ENCODE peak calls at places on chromosomes 13 and 19, in four cellular contexts. Y is BE2C, Q is psoas muscle, P is cardiac muscle cell. J is an unnamed sample.

GRCh38 chr19:39778763-39779162 is at the start of gene LEUTX:
- DNase-seq in P (no peak), Y (no peak), Q (no peak), J (no peak)

GRCh38 chr13:103188688-103189326 is 122.6 kb upstream of the SLC10A2 start:
- DNase-seq in P (peak), Q (no peak), Y (no peak), J (no peak)

GRCh38 chr13:99973163-99973785 is 1.7 kb upstream of the ZIC5 start:
- DNase-seq in Y (no peak), Q (no peak), P (peak), J (no peak)

GRCh38 chr19:31070126-31070525 is 279.1 kb downstream of the TSHZ3 start:
- DNase-seq in P (no peak), Q (no peak), Y (no peak), J (no peak)

GRCh38 chr13:52450012-52450792 is at the start of gene VPS36:
- DNase-seq in Y (peak), P (peak), Q (peak), J (peak)

GRCh38 chr13:20796791-20797513 is 23.2 kb upstream of the EEF1AKMT1 start:
- DNase-seq in Y (no peak), Q (no peak), P (no peak), J (no peak)

GRCh38 chr19:47469719-47470118 is 2.0 kb downstream of the SLC8A2 start:
- DNase-seq in Y (no peak), Q (no peak), P (no peak), J (no peak)

GRCh38 chr19:1684573-1684912 is 32.1 kb upstream of the TCF3 start:
- DNase-seq in Q (no peak), P (no peak), Y (no peak), J (no peak)

GRCh38 chr13:110390572-110390971 is 83.5 kb downstream of the COL4A2 start:
- DNase-seq in Y (no peak), Q (no peak), P (no peak), J (no peak)

GRCh38 chr13:102326381-102327118 is 75.3 kb downstream of the FGF14 start:
- DNase-seq in P (no peak), Q (no peak), Y (no peak), J (no peak)

GRCh38 chr19:6061420-6062130 is 48.7 kb downstream of the RFX2 start:
- DNase-seq in Q (peak), Y (no peak), P (no peak), J (no peak)

GRCh38 chr19:56108447-56109195 is 12.5 kb downstream of the ZNF787 start:
- DNase-seq in P (no peak), Q (peak), Y (no peak), J (no peak)

GRCh38 chr13:34654203-34654602 is 287.9 kb upstream of the NBEA start:
- DNase-seq in Y (no peak), P (no peak), Q (no peak), J (no peak)

GRCh38 chr13:73248154-73248553 is 189.3 kb downstream of the KLF5 start:
- DNase-seq in P (no peak), Q (no peak), Y (no peak), J (no peak)

GRCh38 chr13:73251866-73252265 is 193.1 kb downstream of the KLF5 start:
- DNase-seq in P (no peak), Y (no peak), Q (no peak), J (no peak)

GRCh38 chr13:73250061-73250460 is 191.3 kb downstream of the KLF5 start:
- DNase-seq in P (no peak), Y (no peak), Q (no peak), J (no peak)

GRCh38 chr13:73245271-73245670 is 186.5 kb downstream of the KLF5 start:
- DNase-seq in Q (no peak), Y (no peak), P (no peak), J (no peak)

DNA sequence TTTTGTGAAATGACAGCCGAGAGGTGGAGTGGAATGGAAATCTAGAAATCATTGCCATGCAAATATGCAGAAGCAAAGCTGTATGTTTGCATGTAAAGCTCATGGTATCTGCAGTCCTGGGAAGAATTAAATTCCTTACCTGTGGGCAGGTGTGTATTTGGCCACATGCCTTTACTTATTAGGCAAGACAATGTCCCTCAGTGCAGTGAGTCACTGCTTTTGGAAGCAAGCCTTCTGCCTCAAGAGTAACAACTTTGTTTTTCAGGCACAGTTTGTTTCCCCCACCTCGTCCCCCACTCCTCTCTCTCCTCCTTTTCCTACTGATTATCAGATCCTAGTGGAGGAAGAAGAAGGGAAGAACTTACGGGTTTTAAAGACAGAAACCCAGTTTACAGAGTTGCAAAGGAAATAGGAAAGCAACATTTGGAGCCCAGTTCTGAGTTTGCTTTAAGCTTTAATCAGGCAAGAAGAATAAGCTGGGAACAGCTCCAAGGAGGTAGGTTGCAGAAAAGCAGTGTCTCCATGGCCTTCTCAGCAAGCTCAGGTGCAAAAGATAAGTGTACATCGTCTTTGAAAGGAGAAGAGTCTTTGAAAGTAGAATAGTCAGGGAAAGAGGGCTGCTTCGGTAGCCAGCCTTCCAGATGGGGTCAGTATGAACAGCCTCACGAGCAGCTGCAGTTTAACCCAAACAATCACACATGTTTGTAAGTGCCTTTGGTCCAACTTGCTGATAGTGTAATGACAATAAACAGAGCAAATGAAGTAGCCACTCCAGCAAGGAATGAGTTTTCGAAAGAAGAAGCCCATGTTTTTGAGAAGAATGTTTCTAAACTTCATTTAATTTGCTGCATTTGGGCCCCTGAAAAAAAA is 190.1 kb downstream of the KLF5 start:
- DNase-seq in Q (no peak), Y (no peak), P (peak), J (no peak)
- TF ChIP-seq CTCF in Q (no peak), Y (no peak), P (no peak), J (no peak)

GRCh38 chr13:23889598-23890224 is 511 bp upstream of the MIPEP start:
- DNase-seq in Q (no peak), P (peak), Y (no peak), J (no peak)
- TF ChIP-seq CTCF in Q (no peak), P (no peak), Y (no peak), J (no peak)

DNA sequence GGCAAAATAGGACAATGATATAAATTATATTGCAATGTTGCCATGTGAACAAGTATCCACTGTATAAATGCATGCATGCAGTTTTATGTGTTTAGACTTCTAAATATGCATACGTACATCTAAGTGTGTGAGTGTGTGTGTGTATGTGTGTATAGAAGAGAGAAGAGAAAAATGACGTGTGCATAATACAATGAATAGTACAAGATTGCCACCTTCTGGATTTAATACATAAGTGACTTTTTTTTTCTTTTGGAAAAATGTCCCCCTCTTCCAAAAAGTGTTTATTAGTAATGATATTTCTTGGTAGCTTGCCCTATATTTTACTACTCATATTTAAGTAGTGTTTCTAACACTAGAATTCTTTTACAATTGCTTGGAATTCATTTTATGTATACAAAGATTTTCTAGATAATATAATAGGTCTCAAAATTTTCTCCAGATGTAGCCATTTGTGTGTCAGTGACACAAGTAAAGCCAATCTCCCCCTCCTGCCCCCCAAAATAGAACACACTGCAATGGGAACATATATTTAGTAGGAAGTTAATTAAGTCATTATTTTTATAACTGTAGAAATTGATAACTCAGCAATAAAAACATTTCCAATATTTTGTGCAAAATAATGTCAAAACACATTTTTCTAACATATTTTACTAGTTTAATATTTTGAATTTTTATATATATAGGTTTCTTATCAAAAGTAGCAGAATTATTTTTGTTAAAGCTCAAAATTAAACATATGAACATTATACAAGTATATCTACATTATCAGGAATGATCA is 783.3 kb upstream of the ATXN8OS start:
- DNase-seq in Y (no peak), Q (no peak), P (peak), J (no peak)
- TF ChIP-seq CTCF in Y (peak), Q (no peak), P (no peak), J (no peak)

DNA sequence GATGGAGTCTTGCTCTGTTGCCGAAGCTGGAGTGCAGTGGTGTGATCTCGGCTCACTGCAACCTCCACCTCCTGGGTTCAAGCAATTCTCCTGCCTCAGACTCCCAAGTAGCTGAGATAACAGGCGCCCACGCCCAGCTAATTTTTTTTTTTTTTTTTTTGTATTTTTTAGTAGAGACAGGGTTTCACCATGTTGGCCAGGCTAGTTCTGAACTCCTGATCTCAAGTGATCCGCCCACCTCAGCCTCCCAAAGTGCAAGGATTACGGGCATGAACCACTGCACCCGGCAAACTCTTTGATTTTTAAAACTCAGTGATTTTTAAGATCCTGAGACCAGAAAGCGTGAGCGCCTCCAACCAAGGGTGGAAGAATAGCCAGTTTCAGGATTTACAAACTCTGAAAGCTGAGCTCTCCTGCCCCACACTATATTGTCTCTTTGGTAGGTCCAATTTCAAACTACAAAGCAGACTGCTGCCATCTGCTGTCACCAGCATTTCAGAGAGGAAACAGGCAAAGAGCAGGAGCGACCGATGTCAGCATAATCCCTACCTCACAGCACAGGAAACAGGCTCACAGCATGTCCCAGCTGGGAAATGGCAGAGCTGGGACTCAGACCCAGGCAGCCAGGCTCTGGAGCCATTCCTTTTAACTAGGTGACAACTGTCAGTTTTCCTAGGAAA is 9.2 kb downstream of the NOSIP start:
- DNase-seq in P (peak), Y (peak), Q (no peak), J (peak)
- TF ChIP-seq CTCF in P (no peak), Y (peak), Q (peak), J (no peak)

DNA sequence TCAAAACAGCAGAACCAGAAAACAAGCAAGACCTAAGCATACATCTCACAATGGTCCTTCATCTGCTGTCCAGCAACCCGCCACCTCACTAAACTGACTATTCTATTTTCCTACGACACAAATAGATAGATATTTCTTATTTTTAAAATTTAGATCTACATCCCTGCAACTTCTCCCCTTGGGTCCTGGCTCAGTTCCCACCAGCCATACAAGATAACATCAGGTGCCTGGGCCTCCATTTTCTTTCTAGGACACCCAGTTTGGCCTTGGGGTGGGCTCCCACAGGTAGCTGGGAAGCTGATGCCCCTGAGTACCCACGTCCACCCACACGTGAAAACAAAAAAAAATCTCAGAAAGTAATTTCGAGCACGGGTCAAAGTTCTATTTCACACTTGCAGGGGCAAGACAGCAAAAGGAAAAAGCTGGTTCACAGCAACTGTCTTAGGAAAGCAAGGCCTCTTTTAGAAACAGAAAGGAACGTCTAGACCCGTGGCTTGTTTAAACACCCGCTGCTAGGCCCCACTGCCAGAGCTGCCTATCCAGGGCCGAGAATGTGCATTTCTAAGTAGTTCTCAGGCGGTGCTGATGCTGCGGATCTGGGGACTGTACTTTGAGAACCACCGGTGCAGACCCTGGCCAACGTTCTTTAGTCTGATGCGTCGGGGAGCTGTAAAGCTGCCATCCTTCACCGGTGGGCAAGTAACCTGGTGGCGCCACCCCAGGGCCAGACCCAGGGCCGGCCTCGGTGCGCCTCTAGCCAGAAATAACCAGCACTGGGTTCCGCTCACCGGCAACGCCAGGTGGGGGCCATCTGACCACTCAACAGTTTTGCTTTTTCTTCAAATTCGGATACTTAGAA is 47.3 kb downstream of the TGDS start:
- DNase-seq in Q (no peak), Y (no peak), P (peak), J (peak)
- TF ChIP-seq CTCF in Q (no peak), Y (peak), P (peak), J (no peak)

GRCh38 chr19:9881720-9882119 is 46.6 kb downstream of the PIN1 start:
- DNase-seq in Q (no peak), P (no peak), Y (no peak), J (no peak)

GRCh38 chr19:9883231-9883758 is 48.2 kb downstream of the PIN1 start:
- DNase-seq in Q (no peak), Y (no peak), P (no peak), J (peak)

GRCh38 chr19:9883764-9884163 is 48.6 kb downstream of the PIN1 start:
- DNase-seq in P (no peak), Q (no peak), Y (no peak), J (no peak)

GRCh38 chr19:9885077-9885552 is 50.0 kb downstream of the PIN1 start:
- DNase-seq in P (no peak), Y (peak), Q (peak), J (no peak)
- TF ChIP-seq CTCF in P (peak), Y (peak), Q (peak), J (peak)